ENCODE peak calls at places on chromosomes 2 and 18, in eight cellular contexts. D is neuronal stem cell, A is heart right ventricle, M is aorta, I is upper lobe of right lung, O is cardiac muscle cell, J is ovary, X is suprapubic skin. B is an unnamed sample. For H3K4me1, the result is how much of the 10 kb centered on the place peaks cover.

GRCh38 chr2:229313591-229313990 is 42.5 kb upstream of the PID1 start:
- DNase-seq in J (no peak), D (no peak), I (no peak), X (no peak), O (peak), M (no peak), A (no peak), B (no peak)

GRCh38 chr2:234863043-234863934 is 88.5 kb upstream of the SH3BP4 start:
- DNase-seq in A (peak), I (no peak), D (no peak), X (no peak), J (peak), O (peak), M (no peak), B (no peak)

GRCh38 chr2:218781691-218782528 is at the start of gene CYP27A1:
- DNase-seq in D (peak), X (peak), M (peak), O (peak), A (peak), J (peak), I (peak), B (no peak)

GRCh38 chr2:137997733-137998132 is 33.5 kb downstream of the HNMT start:
- DNase-seq in X (no peak), J (no peak), O (no peak), I (no peak), M (no peak), D (no peak), A (no peak), B (no peak)

GRCh38 chr2:237026981-237027711 is 58.5 kb upstream of the COPS8 start:
- DNase-seq in O (peak), M (peak), X (peak), J (peak), I (peak), D (peak), A (peak), B (no peak)

GRCh38 chr2:43363086-43363485 is 136.7 kb upstream of the ZFP36L2 start:
- DNase-seq in X (no peak), A (no peak), O (no peak), I (no peak), D (no peak), J (no peak), M (no peak), B (no peak)

GRCh38 chr2:110659248-110659647 is 18.6 kb downstream of the BUB1 start:
- DNase-seq in O (no peak), A (no peak), D (no peak), I (no peak), J (no peak), M (no peak), X (no peak), B (no peak)

GRCh38 chr2:225328192-225328591 is 71.3 kb upstream of the NYAP2 start:
- DNase-seq in O (no peak), J (no peak), A (no peak), I (no peak), X (no peak), M (no peak), D (no peak), B (no peak)

GRCh38 chr2:111900859-111901258 is 2.5 kb downstream of the MERTK start:
- DNase-seq in D (no peak), M (no peak), J (no peak), X (no peak), A (peak), I (no peak), O (peak), B (no peak)

GRCh38 chr2:240624950-240625621 is at the start of gene GPR35:
- DNase-seq in M (peak), X (peak), I (peak), J (no peak), O (peak), A (no peak), D (no peak), B (no peak)

GRCh38 chr2:119028327-119029174 is 86.6 kb downstream of the MARCO start:
- DNase-seq in M (no peak), J (peak), X (no peak), I (peak), A (no peak), D (no peak), O (peak), B (no peak)

GRCh38 chr2:96252526-96252925 is 13.3 kb downstream of the TMEM127 start:
- DNase-seq in X (no peak), O (no peak), D (no peak), M (no peak), J (no peak), A (no peak), I (no peak), B (no peak)

GRCh38 chr2:60513191-60513590 is 40.3 kb downstream of the BCL11A start:
- DNase-seq in X (no peak), D (no peak), M (no peak), J (no peak), I (no peak), A (no peak), O (no peak), B (peak)
- H3K4me1 ChIP-seq in X (half or more), D (under half), M (under half), J (under half), I (under half), A (under half), O (under half), B (under half)

GRCh38 chr2:101111917-101112771 is 39.0 kb downstream of the TBC1D8 start:
- DNase-seq in D (no peak), O (peak), J (no peak), X (no peak), M (no peak), A (peak), I (no peak), B (no peak)
- H3K4me1 ChIP-seq in D (under half), O (half or more), J (under half), X (half or more), M (under half), A (half or more), I (under half), B (half or more)

GRCh38 chr18:12998332-12999060 is 7.3 kb downstream of the CEP192 start:
- DNase-seq in J (no peak), I (no peak), A (no peak), O (no peak), M (no peak), X (no peak), D (no peak), B (no peak)
- H3K4me1 ChIP-seq in J (under half), I (under half), A (under half), O (under half), M (under half), X (under half), D (under half), B (under half)

GRCh38 chr2:27076323-27076722 is 2.1 kb upstream of the EMILIN1 start:
- DNase-seq in O (no peak), J (no peak), I (no peak), X (no peak), D (no peak), A (no peak), M (no peak), B (no peak)

GRCh38 chr2:27073782-27074181 is 2.3 kb upstream of the OST4 start:
- DNase-seq in M (no peak), X (no peak), D (no peak), O (peak), J (no peak), A (peak), I (no peak), B (no peak)

GRCh38 chr2:27077231-27077630 is 1.2 kb upstream of the EMILIN1 start:
- DNase-seq in M (no peak), X (no peak), D (no peak), O (no peak), I (no peak), A (no peak), J (no peak), B (no peak)

GRCh38 chr2:27072950-27073349 is 1.5 kb upstream of the OST4 start:
- DNase-seq in M (peak), I (no peak), X (no peak), J (no peak), O (peak), D (no peak), A (no peak), B (no peak)

DNA sequence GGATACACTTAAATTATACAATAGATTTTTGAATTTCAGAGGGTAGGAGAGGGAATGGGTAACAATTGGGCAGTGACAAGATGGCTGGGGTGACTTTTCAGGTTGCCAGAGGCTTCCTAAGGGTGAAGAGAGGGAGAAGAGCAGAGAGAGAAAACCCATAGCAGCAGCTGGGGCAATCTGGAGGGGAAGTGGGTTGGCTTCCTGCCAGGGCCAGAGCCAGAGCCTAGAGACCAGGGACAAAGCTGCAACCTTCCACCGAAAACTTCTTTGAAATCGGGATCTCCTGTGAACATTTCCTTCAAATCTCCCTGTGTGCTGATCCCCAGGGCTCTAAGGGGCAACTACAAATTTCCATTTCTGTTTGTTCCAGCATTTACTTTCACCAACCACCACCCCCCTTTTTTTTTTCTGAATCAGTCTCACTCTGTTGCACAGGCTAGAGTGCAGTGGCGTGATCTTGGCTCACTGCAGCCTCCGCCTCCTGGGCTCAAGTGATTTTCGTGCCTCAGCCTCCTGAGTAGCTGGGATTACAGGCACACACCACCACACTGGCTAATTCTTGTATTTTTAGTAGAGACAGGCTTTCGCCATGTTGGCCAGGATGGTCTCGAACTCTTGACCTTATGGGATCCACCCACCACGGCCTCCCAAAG is 3.1 kb upstream of the EMILIN1 start:
- DNase-seq in I (no peak), J (peak), M (no peak), O (peak), A (peak), D (no peak), X (no peak), B (no peak)
- H3K4me1 ChIP-seq in I (half or more), J (under half), M (under half), O (under half), A (half or more), D (under half), X (under half), B (half or more)

GRCh38 chr2:129428086-129428660 is 551.3 kb upstream of the RAB6C start:
- DNase-seq in M (no peak), X (no peak), O (no peak), I (no peak), A (no peak), J (no peak), D (no peak), B (no peak)
- H3K4me1 ChIP-seq in M (under half), X (under half), O (under half), I (under half), A (under half), J (under half), D (under half), B (under half)

GRCh38 chr18:11035814-11036213 is 113.6 kb downstream of the PIEZO2 start:
- DNase-seq in O (no peak), M (no peak), I (no peak), J (no peak), A (no peak), X (no peak), D (no peak), B (no peak)

GRCh38 chr18:11037841-11038240 is 111.5 kb downstream of the PIEZO2 start:
- DNase-seq in X (no peak), I (no peak), D (no peak), J (no peak), M (no peak), A (no peak), O (no peak), B (no peak)

GRCh38 chr18:11034816-11035215 is 114.6 kb downstream of the PIEZO2 start:
- DNase-seq in X (no peak), M (no peak), O (peak), I (no peak), J (no peak), A (no peak), D (no peak), B (no peak)

GRCh38 chr18:11031966-11032365 is 117.4 kb downstream of the PIEZO2 start:
- DNase-seq in D (no peak), I (no peak), J (no peak), X (no peak), A (no peak), M (no peak), O (no peak), B (no peak)

GRCh38 chr18:11033503-11033902 is 115.9 kb downstream of the PIEZO2 start:
- DNase-seq in M (no peak), J (no peak), I (no peak), O (no peak), X (no peak), A (no peak), D (no peak), B (no peak)
- H3K4me1 ChIP-seq in M (under half), J (under half), I (under half), O (under half), X (under half), A (under half), D (under half), B (under half)

GRCh38 chr2:210230984-210231383 is 5.7 kb upstream of the ACADL start:
- DNase-seq in X (no peak), A (no peak), D (no peak), I (no peak), J (no peak), M (no peak), O (no peak), B (no peak)
- H3K4me1 ChIP-seq in X (under half), A (under half), D (under half), I (under half), J (under half), M (under half), O (under half), B (under half)

B was measured in vagina.